ENCODE peak calls at places on chromosomes 4 and X, in nine cellular contexts. T is mucosa of gallbladder; D is lung microvascular endothelial cell; I is endothelial cell; Q is naive thymus-derived CD8-positive, alpha-beta T cell; N is progenitor cell of endocrine pancreas; Z is stimulated activated CD8-positive, alpha-beta memory T cell treated with anti-CD3 and anti-CD28 coated beads, Interleukin-4, amount 100 ng/mL, for 1 hour; P is right cardiac atrium; H is natural killer cell. B is an unnamed sample.

GRCh38 chr4:52143815-52144214 is 92.7 kb downstream of the SPATA18 start:
- DNase-seq in T (no peak), D (no peak), I (no peak), Q (no peak), N (no peak), Z (no peak), P (no peak), H (no peak), B (no peak)

GRCh38 chrX:130994671-130995070 is 63.5 kb upstream of the ARHGAP36 start:
- DNase-seq in T (no peak), D (peak; percentile 47), I (peak; percentile 22), Q (no peak), N (peak; percentile 20), Z (no peak), P (no peak), H (no peak), B (no peak)

GRCh38 chrX:131262738-131263679 is 26.1 kb downstream of the IGSF1 start:
- DNase-seq in T (no peak), D (peak; percentile 5), I (peak; percentile 55), Q (no peak), N (no peak), Z (no peak), P (no peak), H (no peak), B (no peak)

GRCh38 chr4:180057891-180058643 is 2185.1 kb upstream of the TENM3 start:
- DNase-seq in T (no peak), D (peak; percentile 11), I (peak; percentile 54), Q (no peak), N (peak; percentile 40), Z (no peak), P (peak; percentile 56), H (no peak), B (peak; percentile 75)

GRCh38 chr4:53908661-53909078 is 155.7 kb downstream of the CHIC2 start:
- DNase-seq in T (peak; percentile 48), D (peak; percentile 92), I (peak; percentile 19), Q (no peak), N (no peak), Z (no peak), P (no peak), H (no peak), B (no peak)

GRCh38 chr4:111943796-111944203 is 201.5 kb upstream of the FAM241A start:
- DNase-seq in T (peak; percentile 28), D (peak; percentile 19), I (peak; percentile 54), Q (no peak), N (peak; percentile 10), Z (no peak), P (peak; percentile 62), H (no peak), B (no peak)

GRCh38 chr4:182216005-182216404 is 27.2 kb upstream of the TENM3 start:
- DNase-seq in T (no peak), D (no peak), I (no peak), Q (no peak), N (no peak), Z (no peak), P (no peak), H (no peak), B (no peak)

GRCh38 chrX:119240356-119240755 is 4.3 kb downstream of the PGRMC1 start:
- DNase-seq in T (no peak), D (no peak), I (no peak), Q (no peak), N (no peak), Z (no peak), P (no peak), H (no peak), B (no peak)

GRCh38 chr4:37767546-37767945 is 58.9 kb upstream of the PGM2 start:
- DNase-seq in T (peak; percentile 75), D (peak; percentile 70), I (no peak), Q (no peak), N (no peak), Z (no peak), P (peak; percentile 86), H (no peak), B (no peak)

GRCh38 chr4:126603210-126603609 is 1029.5 kb upstream of the INTU start:
- DNase-seq in T (no peak), D (no peak), I (no peak), Q (no peak), N (no peak), Z (no peak), P (no peak), H (no peak), B (no peak)

GRCh38 chr4:18318682-18319410 is 297.3 kb upstream of the LCORL start:
- DNase-seq in T (peak; percentile 44), D (peak; percentile 97), I (no peak), Q (no peak), N (no peak), Z (no peak), P (peak; percentile 81), H (no peak), B (no peak)

GRCh38 chr4:142781114-142781513 is 65.0 kb downstream of the INPP4B start:
- DNase-seq in T (no peak), D (no peak), I (no peak), Q (no peak), N (no peak), Z (no peak), P (no peak), H (no peak), B (no peak)

GRCh38 chr4:1401409-1402020 is 4.7 kb downstream of the NKX1-1 start:
- DNase-seq in T (no peak), D (no peak), I (no peak), Q (peak; percentile 54), N (no peak), Z (no peak), P (peak; percentile 33), H (no peak), B (no peak)

GRCh38 chr4:185730387-185730786 is 81.6 kb downstream of the SORBS2 start:
- DNase-seq in T (no peak), D (no peak), I (peak; percentile 7), Q (no peak), N (no peak), Z (no peak), P (peak; percentile 35), H (no peak), B (no peak)

GRCh38 chr4:42070463-42070862 is 80.1 kb downstream of the SLC30A9 start:
- DNase-seq in T (no peak), D (no peak), I (no peak), Q (no peak), N (no peak), Z (no peak), P (no peak), H (no peak), B (no peak)

GRCh38 chrX:81054904-81055303 is 146.8 kb downstream of the HMGN5 start:
- DNase-seq in T (no peak), D (no peak), I (no peak), Q (no peak), N (no peak), Z (no peak), P (no peak), H (no peak), B (no peak)

GRCh38 chr4:82593416-82593815 is 31.6 kb upstream of the TMEM150C start:
- DNase-seq in T (no peak), D (no peak), I (no peak), Q (no peak), N (no peak), Z (no peak), P (no peak), H (no peak), B (no peak)

B was measured in type B pancreatic cell.